ENCODE peak calls at places on chromosomes 6 and 20, in six cellular contexts. N is heart right ventricle, E is NAMALWA, Z is GM23338, I is neural crest cell, H is amygdala. T is an unnamed sample.

GRCh38 chr6:144006731-144007454 is 1.2 kb downstream of the PLAGL1 start:
- DNase-seq in E (no peak), N (no peak), H (no peak), I (no peak), Z (peak), T (no peak)

GRCh38 chr6:149769676-149770075 is 20.1 kb downstream of the PCMT1 start:
- DNase-seq in H (no peak), I (no peak), E (no peak), Z (no peak), N (no peak), T (no peak)

GRCh38 chr6:89082439-89082838 is 1.9 kb downstream of the PNRC1 start:
- DNase-seq in E (peak), H (no peak), Z (peak), N (no peak), I (no peak), T (no peak)

GRCh38 chr20:38127011-38127621 is 38.0 kb downstream of the TGM2 start:
- DNase-seq in N (no peak), E (no peak), Z (no peak), I (no peak), H (no peak), T (peak)

GRCh38 chr6:3764516-3765333 is 13.2 kb upstream of the PXDC1 start:
- DNase-seq in I (no peak), N (no peak), E (no peak), H (no peak), Z (no peak), T (no peak)

GRCh38 chr6:157001716-157002115 is 224.5 kb downstream of the ARID1B start:
- DNase-seq in I (no peak), N (no peak), E (no peak), H (no peak), Z (no peak), T (no peak)

GRCh38 chr20:35134472-35134871 is 12.7 kb downstream of the EDEM2 start:
- DNase-seq in I (no peak), N (peak), H (no peak), E (no peak), Z (no peak), T (no peak)

GRCh38 chr6:110221738-110222137 is 41.5 kb downstream of the CDC40 start:
- DNase-seq in H (no peak), I (no peak), E (no peak), Z (no peak), N (no peak), T (no peak)

GRCh38 chr6:4268171-4268570 is 132.8 kb upstream of the ECI2 start:
- DNase-seq in Z (no peak), I (no peak), N (no peak), H (no peak), E (no peak), T (no peak)

GRCh38 chr20:4021905-4022304 is 6.5 kb upstream of the RNF24 start:
- DNase-seq in N (no peak), E (no peak), H (no peak), I (no peak), Z (no peak), T (no peak)

GRCh38 chr6:3882865-3883264 is 33.7 kb downstream of the FAM50B start:
- DNase-seq in I (no peak), N (no peak), H (no peak), E (no peak), Z (no peak), T (no peak)

GRCh38 chr6:55794136-55794812 is 81.1 kb downstream of the BMP5 start:
- DNase-seq in I (no peak), Z (no peak), E (no peak), H (no peak), N (no peak), T (no peak)

GRCh38 chr6:57257911-57258541 is 35.9 kb upstream of the RAB23 start:
- DNase-seq in H (no peak), Z (peak), I (no peak), E (no peak), N (no peak), T (no peak)

GRCh38 chr20:4661191-4661590 is 60.5 kb upstream of the PRND start:
- DNase-seq in E (peak), I (no peak), Z (peak), H (no peak), N (no peak), T (no peak)

GRCh38 chr6:166958926-166959861 is 2.8 kb upstream of the RNASET2 start:
- DNase-seq in E (peak), I (no peak), Z (no peak), H (no peak), N (no peak), T (no peak)

GRCh38 chr6:3575166-3575565 is 118.3 kb upstream of the SLC22A23 start:
- DNase-seq in Z (no peak), N (no peak), I (no peak), H (no peak), E (no peak), T (no peak)

GRCh38 chr6:146892613-146893401 is 294.0 kb downstream of the ADGB start:
- DNase-seq in Z (no peak), E (no peak), I (no peak), N (no peak), H (no peak), T (no peak)

GRCh38 chr6:21593412-21593926 is at the start of gene SOX4:
- DNase-seq in Z (peak), I (peak), H (peak), N (peak), E (peak), T (peak)

GRCh38 chr6:11218477-11218826 is 14.0 kb downstream of the NEDD9 start:
- DNase-seq in H (no peak), E (no peak), N (no peak), I (no peak), Z (no peak), T (no peak)

GRCh38 chr20:36273414-36274247 is 32.5 kb upstream of the DLGAP4 start:
- DNase-seq in Z (peak), H (no peak), N (no peak), E (peak), I (no peak), T (no peak)

GRCh38 chr6:87907521-87907920 is 140.1 kb upstream of the SPACA1 start:
- DNase-seq in N (no peak), H (no peak), E (no peak), Z (no peak), I (no peak), T (no peak)

GRCh38 chr6:2054516-2055067 is 190.8 kb downstream of the GMDS start:
- DNase-seq in N (no peak), Z (no peak), I (no peak), H (no peak), E (no peak), T (no peak)

GRCh38 chr20:34703573-34704176 is 469 bp upstream of the TP53INP2 start:
- DNase-seq in N (no peak), Z (peak), H (no peak), E (peak), I (no peak), T (no peak)

GRCh38 chr6:33592595-33593413 is 12.7 kb upstream of the BAK1 start:
- DNase-seq in I (peak), Z (peak), H (no peak), N (no peak), E (peak), T (no peak)

GRCh38 chr6:33696538-33697518 is 14.7 kb downstream of the UQCC2 start:
- DNase-seq in Z (no peak), I (no peak), E (peak), N (peak), H (no peak), T (no peak)

GRCh38 chr20:46642944-46643343 is 8.3 kb downstream of the SLC13A3 start:
- DNase-seq in E (no peak), Z (no peak), I (no peak), N (no peak), H (no peak), T (no peak)

GRCh38 chr6:155120034-155120433 is 124.9 kb downstream of the TIAM2 start:
- DNase-seq in H (no peak), E (no peak), Z (peak), N (no peak), I (no peak), T (no peak)

GRCh38 chr6:43420012-43420411 is 7.3 kb upstream of the ABCC10 start:
- DNase-seq in I (no peak), Z (no peak), E (no peak), H (no peak), N (no peak), T (no peak)

GRCh38 chr20:47665221-47665991 is 119.9 kb downstream of the SULF2 start:
- DNase-seq in E (no peak), N (no peak), H (no peak), I (no peak), Z (no peak), T (no peak)

GRCh38 chr6:89952696-89953095 is 58.4 kb downstream of the GJA10 start:
- DNase-seq in N (no peak), H (no peak), I (no peak), E (no peak), Z (no peak), T (no peak)

GRCh38 chr6:99458319-99458718 is 33.2 kb upstream of the PNISR start:
- DNase-seq in I (no peak), E (peak), H (no peak), N (no peak), Z (peak), T (no peak)

GRCh38 chr6:106419900-106420299 is 59.4 kb downstream of the CRYBG1 start:
- DNase-seq in N (no peak), H (no peak), I (no peak), Z (no peak), E (no peak), T (no peak)

GRCh38 chr6:81562169-81562568 is 190.3 kb downstream of the TENT5A start:
- DNase-seq in H (no peak), Z (no peak), I (no peak), E (no peak), N (no peak), T (no peak)

GRCh38 chr6:38713812-38714211 is 1.3 kb upstream of the DNAH8 start:
- DNase-seq in N (no peak), H (no peak), I (no peak), E (no peak), Z (peak), T (no peak)

GRCh38 chr20:41334036-41334435 is 6.6 kb upstream of the LPIN3 start:
- DNase-seq in E (no peak), I (no peak), H (no peak), N (no peak), Z (no peak), T (no peak)

T was measured in pancreas.